ENCODE peak calls at places on chromosomes 5 and 9, in six cellular contexts. A is NCI-H1436; C is heart left ventricle; W is GM06990; Q is GDM1; Z is stimulated activated CD8-positive, alpha-beta memory T cell treated with anti-CD3 and anti-CD28 coated beads, Interleukin-15, amount 100 ng/mL, for 4 hours. U is an unnamed sample.
A peak's percentile ranks its signal among the peaks of the same experiment; 100 is the strongest.

GRCh38 chr9:93126825-93127368 is 7.2 kb downstream of the NINJ1 start:
- DNase-seq in A (peak; percentile 64), Z (no peak), C (peak; percentile 49), W (no peak), Q (no peak), U (no peak)

GRCh38 chr5:151651997-151652645 is 34.6 kb downstream of the SPARC start:
- DNase-seq in A (peak; percentile 57), Z (peak; percentile 22), W (no peak), Q (peak; percentile 65), C (peak; percentile 79), U (peak; percentile 91)

GRCh38 chr9:21395778-21396717 is 10.8 kb upstream of the IFNA2 start:
- DNase-seq in C (peak; percentile 51), A (no peak), W (peak; percentile 63), Z (no peak), Q (peak; percentile 24), U (peak; percentile 53)

GRCh38 chr5:36692791-36693763 is 86.7 kb downstream of the SLC1A3 start:
- DNase-seq in Q (peak; percentile 50), C (peak; percentile 78), A (no peak), W (peak; percentile 73), Z (no peak), U (peak; percentile 83)

GRCh38 chr5:92887254-92887653 is 693.8 kb downstream of the NR2F1-AS1 start:
- DNase-seq in W (no peak), C (no peak), Z (no peak), A (no peak), Q (no peak), U (no peak)

GRCh38 chr9:115035872-115036612 is 81.9 kb downstream of the TNC start:
- DNase-seq in Q (no peak), Z (peak; percentile 14), A (no peak), W (peak; percentile 52), C (no peak), U (peak; percentile 47)

GRCh38 chr9:3992222-3992621 is 307.6 kb downstream of the GLIS3 start:
- DNase-seq in A (no peak), W (no peak), Z (no peak), Q (no peak), C (no peak), U (no peak)

GRCh38 chr5:176446884-176447537 is 1.2 kb upstream of the FAF2 start:
- DNase-seq in W (no peak), C (no peak), Z (no peak), Q (no peak), A (no peak), U (no peak)

GRCh38 chr5:172004824-172005237 is 1.6 kb downstream of the FBXW11 start:
- DNase-seq in Q (no peak), W (peak; percentile 36), C (no peak), A (no peak), Z (peak; percentile 27), U (peak; percentile 70)

GRCh38 chr5:114237766-114238165 is 124.1 kb upstream of the KCNN2 start:
- DNase-seq in A (no peak), Z (no peak), C (no peak), Q (peak; percentile 81), W (no peak), U (no peak)

GRCh38 chr5:107372723-107373487 is 297.8 kb downstream of the EFNA5 start:
- DNase-seq in Z (no peak), C (no peak), Q (no peak), A (no peak), W (no peak), U (no peak)

GRCh38 chr9:100160021-100160420 is 61.0 kb downstream of the INVS start:
- DNase-seq in Q (no peak), W (no peak), Z (no peak), C (no peak), A (no peak), U (no peak)

GRCh38 chr5:88690619-88691560 is 192.1 kb downstream of the MEF2C start:
- DNase-seq in Q (peak; percentile 41), Z (peak; percentile 30), C (peak; percentile 71), A (peak; percentile 29), W (peak; percentile 66), U (peak; percentile 86)

GRCh38 chr9:111158375-111158774 is 120.1 kb upstream of the LPAR1 start:
- DNase-seq in A (no peak), Q (no peak), Z (no peak), C (no peak), W (no peak), U (no peak)

GRCh38 chr5:77958642-77959315 is 182.6 kb upstream of the TBCA start:
- DNase-seq in A (no peak), W (no peak), Q (no peak), Z (no peak), C (no peak), U (no peak)

GRCh38 chr5:166365164-166365563 is 1926.3 kb upstream of the WWC1 start:
- DNase-seq in W (no peak), A (no peak), Z (no peak), Q (no peak), C (no peak), U (no peak)

GRCh38 chr9:73536403-73536802 is 384.7 kb downstream of the ANXA1 start:
- DNase-seq in Z (no peak), A (no peak), W (no peak), C (no peak), Q (no peak), U (no peak)

GRCh38 chr5:38466444-38467189 is 89.8 kb downstream of the LIFR start:
- DNase-seq in Q (no peak), C (peak; percentile 78), W (no peak), Z (no peak), A (no peak), U (no peak)

GRCh38 chr9:110156902-110157301 is 51.1 kb downstream of the C9orf152 start:
- DNase-seq in Z (peak; percentile 11), A (no peak), W (peak; percentile 27), C (no peak), Q (peak; percentile 82), U (no peak)

GRCh38 chr5:181028032-181028819 is 11.8 kb upstream of the BTNL9 start:
- DNase-seq in A (no peak), W (no peak), C (no peak), Z (no peak), Q (no peak), U (no peak)

GRCh38 chr5:115432691-115433090 is 111.9 kb downstream of the FEM1C start:
- DNase-seq in A (no peak), C (no peak), Z (no peak), W (no peak), Q (no peak), U (no peak)

GRCh38 chr5:127909821-127910220 is 173.7 kb upstream of the SLC12A2 start:
- DNase-seq in A (peak; percentile 39), Z (no peak), C (no peak), W (no peak), Q (no peak), U (peak; percentile 54)

GRCh38 chr9:112002131-112002846 is 105.7 kb downstream of the UGCG start:
- DNase-seq in A (no peak), Z (no peak), W (no peak), Q (no peak), C (no peak), U (no peak)

GRCh38 chr5:147573171-147573570 is 63.3 kb upstream of the DPYSL3 start:
- DNase-seq in W (no peak), C (no peak), Q (no peak), A (no peak), Z (no peak), U (no peak)

GRCh38 chr9:94656190-94656589 is 16.9 kb upstream of the FBP1 start:
- DNase-seq in A (no peak), Z (no peak), Q (peak; percentile 74), C (no peak), W (peak; percentile 20), U (peak; percentile 85)

GRCh38 chr9:88852794-88853193 is 138.5 kb upstream of the S1PR3 start:
- DNase-seq in A (no peak), Z (no peak), Q (no peak), W (no peak), C (peak; percentile 39), U (no peak)